ENCODE peak calls at places on chromosomes 11 and 22, in five cellular contexts. A is heart left ventricle, E is fibroblast of pulmonary artery, T is colonic mucosa, C is fibroblast of the aortic adventitia. R is an unnamed sample.

GRCh38 chr22:38613588-38613987 is 42.6 kb downstream of the FAM227A start:
- DNase-seq in A (no peak), T (no peak), E (no peak), C (no peak), R (no peak)

GRCh38 chr22:24440270-24440717 is 12.9 kb downstream of the ADORA2A start:
- DNase-seq in A (no peak), E (no peak), T (no peak), C (no peak), R (no peak)

GRCh38 chr11:105468154-105468553 is 141.7 kb upstream of the GRIA4 start:
- DNase-seq in E (peak; percentile 51), C (no peak), T (no peak), A (no peak), R (no peak)

GRCh38 chr11:74341926-74342325 is 30.5 kb upstream of the P4HA3 start:
- DNase-seq in E (no peak), C (peak; percentile 13), T (no peak), A (no peak), R (no peak)

GRCh38 chr11:119470316-119471266 is 47.6 kb upstream of the THY1 start:
- DNase-seq in T (no peak), C (peak; percentile 98), E (peak; percentile 83), A (no peak), R (peak; percentile 89)

GRCh38 chr11:41665633-41666032 is 206.2 kb upstream of the LRRC4C start:
- DNase-seq in E (no peak), T (no peak), A (no peak), C (no peak), R (no peak)

GRCh38 chr11:45501277-45501979 is 164.0 kb downstream of the CHST1 start:
- DNase-seq in E (no peak), A (no peak), C (no peak), T (no peak), R (no peak)

GRCh38 chr11:117256573-117256972 is 24.1 kb downstream of the RNF214 start:
- DNase-seq in E (peak; percentile 19), C (peak; percentile 36), A (no peak), T (no peak), R (peak; percentile 71)

GRCh38 chr22:20225693-20225966 is 42.5 kb downstream of the RTN4R start:
- DNase-seq in E (no peak), C (no peak), T (no peak), A (no peak), R (no peak)

GRCh38 chr11:95378106-95378505 is 147.1 kb upstream of the SESN3 start:
- DNase-seq in E (no peak), A (no peak), T (no peak), C (peak; percentile 43), R (peak; percentile 70)

GRCh38 chr11:7321708-7322448 is 70.2 kb downstream of the SYT9 start:
- DNase-seq in C (no peak), E (no peak), A (no peak), T (no peak), R (no peak)

GRCh38 chr11:114243461-114244372 is 52.5 kb upstream of the NNMT start:
- DNase-seq in E (no peak), A (peak; percentile 70), T (no peak), C (no peak), R (no peak)

GRCh38 chr11:66885469-66886316 is 28.8 kb downstream of the LRFN4 start:
- DNase-seq in A (no peak), T (no peak), C (no peak), E (no peak), R (no peak)

GRCh38 chr22:31079095-31079642 is 1.9 kb upstream of the SMTN start:
- DNase-seq in E (no peak), T (peak; percentile 86), C (no peak), A (no peak), R (no peak)

GRCh38 chr11:34516247-34517040 is 2.9 kb upstream of the ELF5 start:
- DNase-seq in E (no peak), C (no peak), A (no peak), T (no peak), R (no peak)

GRCh38 chr11:34514050-34514449 is 456 bp upstream of the ELF5 start:
- DNase-seq in C (no peak), T (no peak), A (no peak), E (no peak), R (no peak)

GRCh38 chr11:34514597-34514996 is 1.0 kb upstream of the ELF5 start:
- DNase-seq in A (no peak), T (no peak), E (no peak), C (no peak), R (no peak)

GRCh38 chr11:34512810-34513673 is 552 bp downstream of the ELF5 start:
- DNase-seq in A (peak; percentile 39), C (peak; percentile 48), T (peak; percentile 57), E (peak; percentile 65), R (peak; percentile 71)

GRCh38 chr11:34513674-34513995 is at the start of gene ELF5:
- DNase-seq in A (no peak), E (no peak), T (no peak), C (no peak), R (no peak)
- H3K4me3 ChIP-seq in A (no peak within 1 kb of the TSS), E (no peak within 1 kb of the TSS), T (no peak within 1 kb of the TSS), C (no peak within 1 kb of the TSS), R (peak within 1 kb of the TSS; percentile 7)

DNA sequence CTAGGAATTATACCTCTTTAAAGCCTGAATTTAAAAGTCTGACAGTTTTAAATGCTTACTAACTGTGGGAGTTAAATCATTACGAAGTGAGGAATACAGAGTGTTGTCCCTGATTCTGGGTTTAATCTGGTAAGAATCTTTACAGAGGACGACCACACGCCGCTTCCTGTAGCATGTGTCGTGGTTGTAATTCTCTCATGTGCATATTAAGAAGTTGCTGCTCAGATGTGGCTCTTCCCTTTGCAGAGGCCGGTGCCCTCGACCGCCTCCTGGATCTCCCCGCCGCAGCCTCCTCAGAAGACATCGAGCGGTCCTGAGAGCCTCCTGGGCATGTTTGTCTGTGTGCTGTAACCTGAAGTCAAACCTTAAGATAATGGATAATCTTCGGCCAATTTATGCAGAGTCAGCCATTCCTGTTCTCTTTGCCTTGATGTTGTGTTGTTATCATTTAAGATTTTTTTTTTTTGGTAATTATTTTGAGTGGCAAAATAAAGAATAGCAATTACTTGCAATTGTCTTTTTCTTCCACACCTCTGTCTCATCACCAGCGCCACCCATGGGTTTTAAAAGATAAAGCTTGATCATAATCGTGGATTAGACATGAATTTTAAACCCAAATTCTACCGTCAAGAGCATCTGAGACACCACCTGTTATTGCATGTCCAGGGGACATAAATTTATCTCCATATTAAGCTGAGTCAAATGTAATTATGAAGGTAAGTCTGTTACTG is 6.5 kb downstream of the GAL start:
- DNase-seq in C (no peak), E (no peak), T (no peak), A (no peak), R (no peak)
- TF ChIP-seq CTCF in C (no peak), E (no peak), T (no peak), A (no peak), R (peak; percentile 10)

GRCh38 chr22:25645964-25646363 is 81.5 kb downstream of the GRK3 start:
- DNase-seq in A (no peak), E (no peak), T (no peak), C (no peak), R (peak; percentile 53)

GRCh38 chr22:25644122-25644521 is 79.6 kb downstream of the GRK3 start:
- DNase-seq in A (peak; percentile 72), T (no peak), E (no peak), C (no peak), R (no peak)

GRCh38 chr22:25643232-25644000 is 78.9 kb downstream of the GRK3 start:
- DNase-seq in T (no peak), C (no peak), A (no peak), E (no peak), R (no peak)

GRCh38 chr22:25641650-25642049 is 77.2 kb downstream of the GRK3 start:
- DNase-seq in T (no peak), C (no peak), A (no peak), E (no peak), R (no peak)

GRCh38 chr22:25645266-25645665 is 80.8 kb downstream of the GRK3 start:
- DNase-seq in A (no peak), T (no peak), C (peak; percentile 59), E (peak; percentile 16), R (no peak)
- H3K4me3 ChIP-seq in A (no peak overlapping the region), T (no peak overlapping the region), C (no peak overlapping the region), E (no peak overlapping the region), R (no peak overlapping the region)

GRCh38 chr11:124762624-124763155 is 600 bp upstream of the ESAM start:
- DNase-seq in A (no peak), T (peak; percentile 56), C (no peak), E (no peak), R (no peak)
- TF ChIP-seq CTCF in A (no peak), T (no peak), C (no peak), E (no peak), R (no peak)

GRCh38 chr11:60847906-60848305 is 6.0 kb downstream of the CCDC86 start:
- DNase-seq in A (no peak), T (no peak), E (no peak), C (no peak), R (no peak)
- H3K4me3 ChIP-seq in A (no peak overlapping the region), T (no peak overlapping the region), E (no peak overlapping the region), C (no peak overlapping the region), R (no peak overlapping the region)